ENCODE peak calls at places on chromosomes 2 and 18, in eight cellular contexts. D is Calu3, P is thoracic aorta, L is heart right ventricle, R is natural killer cell, N is PC-9, Q is endothelial cell, V is nephron progenitor cell. K is an unnamed sample.

GRCh38 chr2:240960309-240960962 is 38.0 kb upstream of the SNED1 start:
- DNase-seq in D (no peak), P (no peak), L (peak; percentile 71), R (peak; percentile 5), N (no peak), Q (no peak), V (peak; percentile 49), K (peak; percentile 81)

GRCh38 chr2:5690718-5691658 is 1.2 kb upstream of the SOX11 start:
- DNase-seq in D (no peak), P (no peak), L (no peak), R (no peak), N (no peak), Q (peak; percentile 76), V (peak; percentile 83), K (peak; percentile 87)

GRCh38 chr2:62340981-62341624 is 145.2 kb downstream of the B3GNT2 start:
- DNase-seq in D (no peak), P (no peak), L (peak; percentile 48), R (no peak), N (peak; percentile 42), Q (no peak), V (peak; percentile 11), K (no peak)

GRCh38 chr2:204250692-204251091 is 294.6 kb upstream of the PARD3B start:
- DNase-seq in D (no peak), P (no peak), L (no peak), R (no peak), N (no peak), Q (no peak), V (no peak), K (no peak)

GRCh38 chr18:30106356-30106755 is 936.2 kb downstream of the DSC3 start:
- DNase-seq in D (peak; percentile 33), P (no peak), L (no peak), R (no peak), N (no peak), Q (no peak), V (no peak), K (no peak)

GRCh38 chr2:85318222-85319182 is 9.3 kb downstream of the TGOLN2 start:
- DNase-seq in D (no peak), P (no peak), L (no peak), R (no peak), N (no peak), Q (no peak), V (no peak), K (no peak)

GRCh38 chr2:11962707-11963358 is 216.4 kb downstream of the LPIN1 start:
- DNase-seq in D (no peak), P (no peak), L (no peak), R (no peak), N (no peak), Q (no peak), V (no peak), K (no peak)

GRCh38 chr2:71894266-71894665 is 253.4 kb downstream of the CYP26B1 start:
- DNase-seq in D (no peak), P (no peak), L (no peak), R (no peak), N (no peak), Q (no peak), V (no peak), K (peak; percentile 39)

GRCh38 chr2:183487316-183487715 is 363.1 kb downstream of the NUP35 start:
- DNase-seq in D (no peak), P (no peak), L (no peak), R (no peak), N (peak; percentile 22), Q (no peak), V (no peak), K (no peak)

GRCh38 chr2:3043726-3044125 is 333.9 kb downstream of the EIPR1 start:
- DNase-seq in D (no peak), P (no peak), L (no peak), R (no peak), N (no peak), Q (no peak), V (no peak), K (peak; percentile 39)

GRCh38 chr2:3045318-3045921 is 332.2 kb downstream of the EIPR1 start:
- DNase-seq in D (no peak), P (no peak), L (no peak), R (no peak), N (no peak), Q (no peak), V (no peak), K (no peak)

GRCh38 chr2:3046170-3046865 is 331.3 kb downstream of the EIPR1 start:
- DNase-seq in D (no peak), P (no peak), L (no peak), R (no peak), N (no peak), Q (no peak), V (no peak), K (no peak)

GRCh38 chr2:3042601-3043585 is 334.7 kb downstream of the EIPR1 start:
- DNase-seq in D (no peak), P (no peak), L (peak; percentile 21), R (no peak), N (no peak), Q (no peak), V (no peak), K (peak; percentile 64)

DNA sequence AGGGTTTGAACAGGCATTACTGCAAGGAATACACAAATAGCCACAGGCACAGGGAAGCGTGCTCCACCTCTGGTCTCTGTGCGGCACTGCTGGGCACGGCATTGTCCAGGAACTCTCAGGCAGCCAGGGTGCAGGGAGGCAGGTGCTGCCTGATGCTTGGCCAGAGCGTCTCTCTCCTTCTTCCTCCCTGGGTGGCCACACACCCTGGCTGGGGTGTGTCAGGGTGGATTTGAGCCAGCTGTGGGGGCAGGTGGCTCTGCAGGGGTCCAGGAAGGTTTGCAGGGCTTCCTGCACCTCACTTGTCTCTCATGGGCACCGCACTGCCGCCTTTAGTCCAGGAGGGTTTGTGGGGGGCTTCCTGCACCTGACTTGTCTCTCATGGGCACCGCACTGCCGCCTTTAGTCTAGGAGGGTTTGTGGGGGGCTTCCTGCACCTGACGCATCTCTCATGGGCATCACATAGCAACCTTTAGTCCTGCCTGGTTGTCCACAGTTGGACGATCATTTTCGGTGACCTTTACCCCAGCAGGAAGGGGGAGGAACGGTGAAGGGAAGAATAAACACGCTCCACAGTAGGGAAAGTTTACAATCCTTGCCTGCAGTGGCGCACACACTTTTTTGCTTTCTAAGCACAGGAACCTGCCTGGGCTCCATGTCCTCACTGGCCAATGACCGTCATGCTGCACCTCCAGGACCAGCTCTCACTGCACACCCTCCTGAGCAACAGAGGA is 332.9 kb downstream of the EIPR1 start:
- DNase-seq in D (no peak), P (no peak), L (no peak), R (no peak), N (no peak), Q (no peak), V (no peak), K (peak; percentile 31)
- TF ChIP-seq CTCF in D (no peak), P (no peak), L (no peak), R (no peak), N (no peak), Q (no peak), V (no peak), K (no peak)

GRCh38 chr2:239095475-239095874 is 247.6 kb downstream of the TWIST2 start:
- DNase-seq in D (no peak), P (no peak), L (no peak), R (no peak), N (no peak), Q (no peak), V (no peak), K (no peak)

GRCh38 chr2:239096676-239097427 is 249.0 kb downstream of the TWIST2 start:
- DNase-seq in D (no peak), P (no peak), L (no peak), R (no peak), N (no peak), Q (no peak), V (no peak), K (no peak)

GRCh38 chr2:239093956-239094355 is 246.1 kb downstream of the TWIST2 start:
- DNase-seq in D (no peak), P (no peak), L (no peak), R (no peak), N (no peak), Q (no peak), V (no peak), K (no peak)

GRCh38 chr2:239093487-239093886 is 245.6 kb downstream of the TWIST2 start:
- DNase-seq in D (no peak), P (no peak), L (no peak), R (no peak), N (no peak), Q (no peak), V (no peak), K (no peak)

DNA sequence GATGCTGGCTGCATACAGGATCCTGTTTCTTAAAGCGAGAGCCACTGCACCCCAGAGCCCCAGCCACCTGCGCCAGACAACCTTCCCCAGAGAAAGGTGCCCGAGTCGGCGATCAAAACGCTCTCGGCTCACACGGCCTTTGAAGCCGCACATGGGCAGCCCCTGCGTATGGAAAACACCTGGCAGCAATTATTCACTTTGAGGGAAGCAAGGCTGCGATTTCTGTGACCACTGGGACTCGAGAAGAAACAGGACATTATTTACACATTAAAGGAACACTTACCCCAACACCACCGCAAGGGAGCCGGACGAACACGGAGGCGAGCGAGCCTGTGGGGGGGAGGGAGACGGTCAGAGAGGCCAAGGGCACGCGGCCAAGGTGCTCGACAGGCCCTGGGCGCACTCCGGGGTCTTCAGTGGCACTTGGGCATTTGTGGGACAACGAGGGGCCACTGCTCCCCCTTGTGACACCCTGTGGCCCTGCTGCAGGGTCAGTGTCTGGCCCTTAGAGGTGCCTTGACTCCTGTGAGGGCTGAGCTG is 246.9 kb downstream of the TWIST2 start:
- DNase-seq in D (no peak), P (no peak), L (no peak), R (no peak), N (no peak), Q (no peak), V (no peak), K (no peak)
- TF ChIP-seq CTCF in D (no peak), P (no peak), L (no peak), R (no peak), N (no peak), Q (no peak), V (no peak), K (no peak)

GRCh38 chr18:23623040-23623439 is 36.7 kb upstream of the NPC1 start:
- DNase-seq in D (no peak), P (no peak), L (no peak), R (no peak), N (no peak), Q (no peak), V (no peak), K (no peak)

GRCh38 chr18:23618862-23619387 is 32.6 kb upstream of the NPC1 start:
- DNase-seq in D (peak; percentile 68), P (no peak), L (no peak), R (no peak), N (no peak), Q (peak; percentile 31), V (peak; percentile 42), K (no peak)

GRCh38 chr18:23617412-23618009 is 31.2 kb upstream of the NPC1 start:
- DNase-seq in D (no peak), P (no peak), L (no peak), R (no peak), N (no peak), Q (no peak), V (no peak), K (no peak)

GRCh38 chr18:23616258-23616657 is 30.0 kb upstream of the NPC1 start:
- DNase-seq in D (no peak), P (no peak), L (no peak), R (no peak), N (no peak), Q (no peak), V (no peak), K (no peak)

GRCh38 chr18:23619388-23619873 is 33.1 kb upstream of the NPC1 start:
- DNase-seq in D (no peak), P (no peak), L (peak; percentile 35), R (peak; percentile 20), N (no peak), Q (peak; percentile 17), V (peak; percentile 63), K (no peak)
- TF ChIP-seq CTCF in D (no peak), P (peak; percentile 10), L (no peak), R (no peak), N (no peak), Q (no peak), V (no peak), K (no peak)

GRCh38 chr18:79317718-79318117 is 78.0 kb upstream of the NFATC1 start:
- DNase-seq in D (no peak), P (no peak), L (no peak), R (no peak), N (no peak), Q (peak; percentile 40), V (no peak), K (no peak)
- TF ChIP-seq CTCF in D (no peak), P (no peak), L (no peak), R (no peak), N (no peak), Q (peak; percentile 56), V (no peak), K (no peak)